ENCODE peak calls at places on chromosomes 7 and 10, in seven cellular contexts. D, S, G, A, P, U and E are unnamed samples.

GRCh38 chr7:37193087-37193774 is 255.4 kb downstream of the ELMO1 start:
- DNase-seq in D (no peak), P (no peak), G (no peak), U (no peak), S (no peak), A (no peak), E (no peak)

GRCh38 chr10:29603516-29603915 is 31.3 kb downstream of the SVIL start:
- DNase-seq in P (no peak), S (no peak), A (no peak), G (no peak), D (no peak), U (no peak), E (no peak)

GRCh38 chr7:138226001-138226476 is 149.8 kb downstream of the AKR1D1 start:
- DNase-seq in A (no peak), G (no peak), P (no peak), U (no peak), D (no peak), S (peak), E (no peak)

GRCh38 chr10:78350286-78350685 is 316.6 kb downstream of the RPS24 start:
- DNase-seq in D (no peak), U (no peak), S (no peak), P (no peak), A (no peak), G (no peak), E (no peak)

GRCh38 chr7:105199372-105199771 is 185.4 kb downstream of the KMT2E start:
- DNase-seq in U (no peak), G (no peak), A (no peak), S (no peak), P (no peak), D (no peak), E (no peak)

GRCh38 chr7:5077740-5078139 is 32.1 kb downstream of the RBAK start:
- DNase-seq in G (no peak), U (no peak), S (no peak), P (no peak), D (no peak), A (no peak), E (no peak)

GRCh38 chr7:133697585-133697984 is 429.6 kb upstream of the LRGUK start:
- DNase-seq in G (no peak), U (no peak), A (no peak), D (no peak), S (no peak), P (no peak), E (no peak)

GRCh38 chr7:107044347-107045194 is at the start of gene PRKAR2B:
- DNase-seq in D (peak), U (peak), P (peak), S (peak), A (peak), G (peak), E (peak)

GRCh38 chr10:1657500-1657899 is 79.8 kb downstream of the ADARB2 start:
- DNase-seq in P (no peak), D (no peak), U (no peak), S (no peak), A (peak), G (no peak), E (no peak)

GRCh38 chr7:22837308-22837707 is 14.7 kb upstream of the TOMM7 start:
- DNase-seq in G (no peak), A (no peak), P (no peak), S (no peak), U (no peak), D (no peak), E (no peak)

GRCh38 chr7:2503056-2503941 is 16.3 kb upstream of the LFNG start:
- DNase-seq in A (no peak), S (no peak), P (no peak), D (no peak), U (no peak), G (no peak), E (no peak)

GRCh38 chr7:120991570-120991969 is 3.1 kb downstream of the CPED1 start:
- DNase-seq in U (no peak), P (no peak), A (no peak), S (no peak), G (no peak), D (no peak), E (no peak)

GRCh38 chr10:74255214-74255613 is 104.2 kb downstream of the ADK start:
- DNase-seq in G (no peak), D (no peak), P (no peak), A (no peak), U (no peak), S (no peak), E (no peak)

GRCh38 chr7:127437772-127438330 is 45.3 kb upstream of the ZNF800 start:
- DNase-seq in A (no peak), U (peak), P (no peak), D (no peak), S (no peak), G (no peak), E (no peak)

GRCh38 chr10:99916776-99917175 is 93.0 kb downstream of the DNMBP start:
- DNase-seq in P (no peak), S (no peak), D (no peak), G (no peak), U (no peak), A (no peak), E (no peak)

GRCh38 chr7:113764401-113765035 is 154.3 kb downstream of the PPP1R3A start:
- DNase-seq in A (no peak), S (no peak), G (no peak), P (no peak), D (no peak), U (no peak), E (no peak)

GRCh38 chr7:51325231-51325630 is 8.6 kb upstream of the COBL start:
- DNase-seq in D (no peak), G (no peak), U (no peak), S (no peak), A (no peak), P (no peak), E (no peak)

GRCh38 chr7:41148521-41148951 is 554.4 kb downstream of the INHBA start:
- DNase-seq in P (no peak), U (peak), D (no peak), G (no peak), S (no peak), A (no peak), E (no peak)

GRCh38 chr7:142150869-142151268 is 39.4 kb downstream of the MGAM2 start:
- DNase-seq in U (no peak), S (no peak), G (no peak), D (no peak), P (no peak), A (no peak), E (no peak)

GRCh38 chr7:142152076-142152475 is 40.6 kb downstream of the MGAM2 start:
- DNase-seq in G (no peak), D (no peak), U (no peak), P (no peak), S (peak), A (no peak), E (no peak)

GRCh38 chr7:142158741-142159496 is 47.4 kb downstream of the MGAM2 start:
- DNase-seq in U (no peak), A (no peak), D (no peak), G (no peak), S (no peak), P (no peak), E (no peak)

DNA sequence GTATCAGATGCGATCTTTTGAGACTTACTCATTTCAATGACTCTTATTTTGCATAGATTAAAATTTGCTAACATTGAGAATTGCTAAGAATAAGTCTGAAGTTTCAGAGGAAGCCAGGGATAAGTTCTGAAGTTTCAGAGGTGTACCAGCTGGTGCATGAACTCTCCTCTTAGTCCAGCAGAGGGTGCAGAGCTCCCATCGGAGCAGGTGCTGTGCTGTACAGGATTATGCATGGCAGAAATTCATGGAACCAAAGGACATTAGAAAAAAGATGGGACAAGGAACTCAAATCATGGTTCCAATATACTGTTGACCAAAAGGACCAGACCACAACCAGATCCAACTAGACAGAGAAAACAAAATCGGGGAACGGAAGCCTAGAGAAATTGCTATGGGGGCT is 41.9 kb downstream of the MGAM2 start:
- DNase-seq in P (no peak), D (no peak), S (peak), U (no peak), G (no peak), A (peak), E (no peak)
- TF ChIP-seq CTCF in P (no peak), D (no peak), S (peak), U (no peak), G (no peak), A (no peak), E (peak)

DNA sequence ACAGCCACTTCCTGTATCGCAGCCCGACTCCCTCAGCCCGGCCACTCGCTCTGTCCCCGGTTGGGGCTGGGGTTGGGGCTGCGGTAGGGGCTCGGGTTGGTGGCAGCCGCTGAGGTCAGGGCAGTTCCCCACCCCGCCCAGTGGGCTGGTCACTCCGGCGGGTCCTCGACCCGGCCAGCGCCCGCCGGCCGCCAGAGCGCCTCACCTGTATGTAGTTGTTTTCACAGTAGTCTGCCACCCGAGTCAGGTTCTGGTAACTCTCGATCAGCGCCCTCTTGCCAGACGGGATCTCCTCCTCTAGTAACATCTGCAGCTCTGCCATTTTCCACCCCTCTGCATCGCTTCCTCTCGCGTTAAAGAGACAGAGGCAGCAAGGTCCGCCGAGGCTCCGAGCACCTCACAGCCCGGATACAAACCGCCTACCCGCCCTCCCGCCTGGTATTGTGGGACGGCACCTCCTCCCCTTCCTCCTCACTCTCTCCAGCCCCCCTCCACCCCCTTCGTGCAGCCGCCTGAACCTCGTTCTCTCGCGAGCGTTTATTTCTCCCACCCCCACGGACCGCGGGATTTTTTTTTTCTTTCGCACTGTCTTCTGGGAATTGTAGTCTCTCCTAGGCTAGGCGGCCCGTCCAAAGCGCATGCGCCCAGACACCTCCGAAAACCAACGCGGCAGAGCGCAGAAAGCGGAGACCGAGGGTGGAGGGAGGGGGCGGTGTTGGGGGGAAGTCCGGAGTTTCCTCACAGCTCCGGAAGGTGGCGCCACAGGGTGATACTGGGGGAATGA is at the start of gene ABI1:
- DNase-seq in A (peak), S (peak), D (peak), U (peak), G (peak), P (peak), E (peak)
- TF ChIP-seq CTCF in A (peak), S (peak), D (no peak), U (peak), G (peak), P (peak), E (no peak)

GRCh38 chr10:23358357-23358756 is 13.8 kb upstream of the C10orf67 start:
- DNase-seq in A (no peak), D (no peak), P (no peak), U (no peak), G (no peak), S (no peak), E (no peak)
- TF ChIP-seq CTCF in A (no peak), D (peak), P (no peak), U (peak), G (no peak), S (no peak), E (peak)

GRCh38 chr10:65234261-65234660 is 1691.6 kb upstream of the LRRTM3 start:
- DNase-seq in D (no peak), P (no peak), A (no peak), S (no peak), U (no peak), G (no peak), E (no peak)

GRCh38 chr10:65235846-65236245 is 1690.0 kb upstream of the LRRTM3 start:
- DNase-seq in S (no peak), P (no peak), U (no peak), D (no peak), G (no peak), A (no peak), E (no peak)

GRCh38 chr10:65235266-65235665 is 1690.6 kb upstream of the LRRTM3 start:
- DNase-seq in P (no peak), U (no peak), G (no peak), D (no peak), S (no peak), A (no peak), E (no peak)

DNA sequence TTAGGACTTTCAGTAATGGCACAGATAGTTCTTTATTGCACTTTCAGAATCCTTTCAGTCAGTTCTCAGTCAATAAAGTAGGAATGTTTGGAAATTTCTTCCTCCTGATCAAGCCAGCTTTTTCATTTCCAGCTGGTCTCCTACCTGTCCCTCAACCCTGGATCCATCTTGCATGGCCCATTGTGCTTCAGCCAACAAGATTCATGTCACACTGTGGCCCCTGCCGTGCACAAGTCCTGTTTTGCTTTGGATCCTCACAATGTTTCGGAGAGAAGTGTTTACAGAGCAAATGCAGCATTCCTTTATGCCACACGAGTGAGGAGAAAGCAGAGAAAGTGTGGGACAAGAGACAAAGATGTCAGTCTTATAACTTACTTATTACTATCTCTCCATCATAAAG is 1694.7 kb upstream of the LRRTM3 start:
- DNase-seq in G (no peak), S (no peak), U (no peak), A (no peak), D (no peak), P (no peak), E (no peak)
- TF ChIP-seq CTCF in G (no peak), S (no peak), U (no peak), A (no peak), D (no peak), P (no peak), E (no peak)